ENCODE peak calls at places on chromosomes 13 and 19, in ten cellular contexts. L is AG04449, V is adrenal gland, M is psoas muscle, H is tibial nerve, N is ascending aorta, G is upper lobe of right lung, K is tibial artery, Y is GM23338, I is epithelial cell of esophagus. F is an unnamed sample.

GRCh38 chr13:40126301-40127085 is 471.0 kb downstream of the COG6 start:
- DNase-seq in L (no peak), V (no peak), M (no peak), H (no peak), N (no peak), G (no peak), K (no peak), Y (no peak), I (peak; percentile 20), F (no peak)

GRCh38 chr13:42047561-42048322 is 706 bp upstream of the DGKH start:
- DNase-seq in L (no peak), V (peak; percentile 36), M (peak; percentile 57), H (no peak), N (no peak), G (peak; percentile 76), K (peak; percentile 42), Y (peak; percentile 71), I (peak; percentile 82), F (peak; percentile 77)

GRCh38 chr13:80931766-80932165 is 590.8 kb upstream of the SPRY2 start:
- DNase-seq in L (no peak), V (no peak), M (no peak), H (no peak), N (no peak), G (no peak), K (no peak), Y (no peak), I (no peak), F (peak; percentile 40)

GRCh38 chr13:62747629-62748028 is 1332.0 kb upstream of the PCDH20 start:
- DNase-seq in L (no peak), V (no peak), M (no peak), H (no peak), N (no peak), G (no peak), K (no peak), Y (no peak), I (peak; percentile 1), F (no peak)

GRCh38 chr19:40023969-40024368 is 27.1 kb downstream of the ZNF546 start:
- DNase-seq in L (no peak), V (no peak), M (no peak), H (no peak), N (no peak), G (no peak), K (no peak), Y (no peak), I (no peak), F (no peak)

GRCh38 chr19:18743281-18743825 is 47.8 kb downstream of the COMP start:
- DNase-seq in L (no peak), V (peak; percentile 54), M (peak; percentile 67), H (no peak), N (no peak), G (peak; percentile 87), K (no peak), Y (no peak), I (peak; percentile 13), F (peak; percentile 81)

GRCh38 chr13:111539252-111539651 is 218.8 kb downstream of the TEX29 start:
- DNase-seq in L (no peak), V (no peak), M (no peak), H (no peak), N (no peak), G (no peak), K (no peak), Y (no peak), I (no peak), F (no peak)

GRCh38 chr19:53977429-53977990 is 13.9 kb upstream of the CACNG6 start:
- DNase-seq in L (peak; percentile 31), V (peak; percentile 69), M (peak; percentile 79), H (peak; percentile 24), N (peak; percentile 32), G (no peak), K (peak; percentile 83), Y (peak; percentile 99), I (peak; percentile 68), F (peak; percentile 93)

GRCh38 chr13:28100149-28101121 is at the start of gene FLT3:
- DNase-seq in L (no peak), V (no peak), M (peak; percentile 52), H (no peak), N (no peak), G (peak; percentile 70), K (no peak), Y (peak; percentile 84), I (peak; percentile 46), F (peak; percentile 8)

GRCh38 chr19:3029070-3029923 is at the start of gene TLE2:
- DNase-seq in L (no peak), V (no peak), M (no peak), H (no peak), N (no peak), G (no peak), K (no peak), Y (peak; percentile 52), I (no peak), F (no peak)

GRCh38 chr13:94494021-94494420 is 14.5 kb upstream of the DCT start:
- DNase-seq in L (no peak), V (no peak), M (no peak), H (no peak), N (no peak), G (no peak), K (no peak), Y (peak; percentile 5), I (no peak), F (no peak)

GRCh38 chr13:29589967-29590366 is 5.5 kb downstream of the SLC7A1 start:
- DNase-seq in L (no peak), V (no peak), M (no peak), H (no peak), N (no peak), G (no peak), K (no peak), Y (peak; percentile 62), I (no peak), F (no peak)
- TF ChIP-seq CTCF in L (no peak), V (no peak), M (no peak), H (no peak), N (no peak), G (no peak), K (no peak), Y (peak; percentile 64), I (no peak), F (no peak)

GRCh38 chr13:26052136-26052736 is 420 bp upstream of the SHISA2 start:
- DNase-seq in L (no peak), V (no peak), M (no peak), H (no peak), N (no peak), G (no peak), K (no peak), Y (peak; percentile 43), I (no peak), F (no peak)
- H3K4me3 ChIP-seq in L (peak overlapping the region; percentile 58), V (no peak overlapping the region), M (peak overlapping the region; percentile 73), H (peak overlapping the region; percentile 29), N (peak overlapping the region; percentile 51), G (peak overlapping the region; percentile 52), K (peak overlapping the region; percentile 35), Y (peak overlapping the region; percentile 82), I (no peak overlapping the region), F (peak overlapping the region; percentile 34)

GRCh38 chr13:29294869-29295268 is 300.6 kb downstream of the SLC7A1 start:
- DNase-seq in L (no peak), V (no peak), M (no peak), H (no peak), N (no peak), G (no peak), K (no peak), Y (no peak), I (no peak), F (no peak)
- TF ChIP-seq CTCF in L (no peak), V (no peak), M (no peak), H (no peak), N (no peak), G (no peak), K (no peak), Y (no peak), I (no peak), F (no peak)

DNA sequence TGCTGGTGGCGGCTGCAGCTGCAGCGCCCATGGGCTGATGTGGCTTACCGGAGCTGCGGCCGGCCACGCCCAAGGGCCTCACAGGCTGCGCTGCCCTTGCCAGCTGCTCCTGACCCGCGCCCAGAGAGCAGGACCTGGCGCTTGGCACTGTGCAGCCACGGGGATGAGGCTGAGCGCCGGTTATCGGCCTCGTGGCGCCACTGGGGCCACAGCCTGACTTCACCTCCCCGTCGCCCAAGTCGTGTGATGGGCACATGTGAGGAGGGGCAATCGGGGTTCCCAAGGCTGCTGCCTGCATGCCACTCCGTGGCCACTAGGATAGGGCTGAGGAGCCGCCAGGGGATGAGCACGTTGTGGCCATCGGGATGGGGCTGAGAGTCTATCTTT is 77.2 kb upstream of the PABPC3 start:
- DNase-seq in L (no peak), V (no peak), M (no peak), H (no peak), N (no peak), G (no peak), K (no peak), Y (peak; percentile 50), I (no peak), F (no peak)
- H3K4me3 ChIP-seq in L (no peak overlapping the region), V (no peak overlapping the region), M (peak overlapping the region; percentile 44), H (peak overlapping the region; percentile 11), N (peak overlapping the region; percentile 36), G (no peak overlapping the region), K (no peak overlapping the region), Y (peak overlapping the region; percentile 52), I (no peak overlapping the region), F (no peak overlapping the region)

DNA sequence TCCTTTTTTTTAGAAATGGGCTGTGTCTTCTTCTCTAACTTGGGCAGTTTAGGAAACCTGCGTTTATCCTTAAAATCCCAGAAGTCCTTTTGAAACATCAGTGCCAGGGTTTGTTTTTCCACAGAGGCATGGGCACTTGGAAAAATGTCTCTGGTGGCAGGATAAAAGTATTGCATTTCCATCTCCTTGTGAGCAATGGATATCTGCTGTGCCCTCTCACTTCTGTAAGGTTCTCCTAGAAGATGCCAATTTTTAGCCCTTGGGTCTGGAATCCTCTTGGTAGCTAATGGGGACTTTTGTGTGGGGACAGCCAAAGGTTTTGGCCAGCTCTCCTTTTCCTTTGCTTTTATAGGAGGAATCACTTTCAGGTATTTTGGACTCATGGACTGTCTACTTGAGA is 21.0 kb downstream of the WDR87 start:
- DNase-seq in L (no peak), V (no peak), M (no peak), H (no peak), N (no peak), G (no peak), K (no peak), Y (no peak), I (no peak), F (no peak)
- TF ChIP-seq CTCF in L (no peak), V (no peak), M (no peak), H (no peak), N (no peak), G (no peak), K (no peak), Y (no peak), I (no peak), F (no peak)

DNA sequence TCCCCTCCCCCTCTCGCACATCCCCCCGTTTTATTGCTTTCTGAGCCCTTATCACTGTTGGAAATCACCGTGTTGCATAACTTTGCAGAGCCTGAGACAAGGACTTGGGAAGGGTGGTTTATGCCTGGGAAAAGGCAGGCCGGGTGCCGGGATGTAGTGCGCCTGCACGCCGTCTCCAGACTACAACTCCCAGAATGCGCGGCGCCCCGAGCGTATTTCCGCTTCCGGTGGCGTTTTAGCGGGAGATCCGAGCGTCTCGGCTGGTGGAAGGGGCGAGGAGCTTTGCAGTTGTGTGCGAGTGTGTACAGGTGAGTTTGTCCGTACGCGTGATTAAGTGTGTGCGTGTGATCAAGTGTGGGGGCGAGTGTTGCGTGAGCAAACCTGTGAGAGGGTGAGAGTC is 75.4 kb downstream of the PEG3 start:
- DNase-seq in L (no peak), V (peak; percentile 78), M (peak; percentile 55), H (no peak), N (no peak), G (peak; percentile 67), K (no peak), Y (no peak), I (peak; percentile 17), F (peak; percentile 8)
- H3K4me3 ChIP-seq in L (no peak overlapping the region), V (no peak overlapping the region), M (peak overlapping the region; percentile 55), H (peak overlapping the region; percentile 20), N (peak overlapping the region; percentile 50), G (peak overlapping the region; percentile 52), K (peak overlapping the region; percentile 41), Y (no peak overlapping the region), I (no peak overlapping the region), F (peak overlapping the region; percentile 13)

GRCh38 chr19:12610540-12611360 is at the start of the genes ZNF490 and ZNF791:
- DNase-seq in L (peak; percentile 73), V (peak; percentile 97), M (peak; percentile 99), H (peak; percentile 99), N (peak; percentile 95), G (peak; percentile 98), K (peak; percentile 100), Y (peak; percentile 100), I (peak; percentile 98), F (peak; percentile 98)
- TF ChIP-seq CTCF in L (no peak), V (no peak), M (no peak), H (no peak), N (no peak), G (peak; percentile 6), K (no peak), Y (peak; percentile 41), I (no peak), F (no peak)